ENCODE peak calls at places on chromosomes 7 and 10, in nine cellular contexts. One of them, this sample, is unnamed.

GRCh38 chr7:19403691-19404090 is 258.5 kb upstream of the FERD3L start:
- DNase-seq in BE2C: no peak
- DNase-seq in T follicular helper cell: no peak
- DNase-seq in upper lobe of right lung: no peak
- DNase-seq in B cell: no peak
- DNase-seq in fibroblast of lung: no peak
- DNase-seq in EL: peak; percentile 14
- DNase-seq in AG10803: no peak
- DNase-seq in NCI-H1092 treated with DMSO at 0.1 percent for 48 hours: no peak
- DNase-seq in this sample: no peak

GRCh38 chr7:94922457-94922856 is 15.1 kb downstream of the PPP1R9A start:
- DNase-seq in BE2C: no peak
- DNase-seq in B cell: no peak
- DNase-seq in EL: no peak
- DNase-seq in fibroblast of lung: no peak
- DNase-seq in NCI-H1092 treated with DMSO at 0.1 percent for 48 hours: no peak
- DNase-seq in T follicular helper cell: no peak
- DNase-seq in AG10803: no peak
- DNase-seq in upper lobe of right lung: no peak
- DNase-seq in this sample: no peak

GRCh38 chr7:124662937-124663336 is 102.7 kb downstream of the GPR37 start:
- DNase-seq in B cell: no peak
- DNase-seq in NCI-H1092 treated with DMSO at 0.1 percent for 48 hours: no peak
- DNase-seq in T follicular helper cell: no peak
- DNase-seq in fibroblast of lung: no peak
- DNase-seq in BE2C: no peak
- DNase-seq in upper lobe of right lung: no peak
- DNase-seq in EL: no peak
- DNase-seq in AG10803: no peak
- DNase-seq in this sample: no peak

GRCh38 chr7:137642467-137642866 is 204.3 kb downstream of the DGKI start:
- DNase-seq in BE2C: no peak
- DNase-seq in fibroblast of lung: peak; percentile 73
- DNase-seq in B cell: no peak
- DNase-seq in T follicular helper cell: no peak
- DNase-seq in EL: peak; percentile 87
- DNase-seq in AG10803: peak; percentile 84
- DNase-seq in NCI-H1092 treated with DMSO at 0.1 percent for 48 hours: no peak
- DNase-seq in upper lobe of right lung: no peak
- DNase-seq in this sample: no peak

GRCh38 chr7:23044581-23044980 is 30.7 kb upstream of the HYCC1 start:
- DNase-seq in AG10803: no peak
- DNase-seq in BE2C: no peak
- DNase-seq in upper lobe of right lung: no peak
- DNase-seq in EL: no peak
- DNase-seq in fibroblast of lung: no peak
- DNase-seq in B cell: no peak
- DNase-seq in T follicular helper cell: no peak
- DNase-seq in NCI-H1092 treated with DMSO at 0.1 percent for 48 hours: no peak
- DNase-seq in this sample: no peak

GRCh38 chr10:118948784-118949183 is 80.7 kb upstream of the NANOS1 start:
- DNase-seq in fibroblast of lung: no peak
- DNase-seq in EL: no peak
- DNase-seq in upper lobe of right lung: no peak
- DNase-seq in AG10803: no peak
- DNase-seq in T follicular helper cell: no peak
- DNase-seq in B cell: no peak
- DNase-seq in BE2C: no peak
- DNase-seq in NCI-H1092 treated with DMSO at 0.1 percent for 48 hours: no peak
- DNase-seq in this sample: no peak

GRCh38 chr7:30285067-30285530 is 702 bp downstream of the ZNRF2 start:
- DNase-seq in AG10803: peak; percentile 35
- DNase-seq in BE2C: peak; percentile 46
- DNase-seq in upper lobe of right lung: no peak
- DNase-seq in T follicular helper cell: peak; percentile 14
- DNase-seq in EL: no peak
- DNase-seq in fibroblast of lung: peak; percentile 40
- DNase-seq in NCI-H1092 treated with DMSO at 0.1 percent for 48 hours: peak; percentile 58
- DNase-seq in B cell: peak; percentile 72
- DNase-seq in this sample: peak; percentile 55

GRCh38 chr7:44050121-44050914 is 5.8 kb downstream of the DBNL start:
- DNase-seq in fibroblast of lung: no peak
- DNase-seq in upper lobe of right lung: peak; percentile 51
- DNase-seq in T follicular helper cell: no peak
- DNase-seq in BE2C: no peak
- DNase-seq in EL: no peak
- DNase-seq in NCI-H1092 treated with DMSO at 0.1 percent for 48 hours: no peak
- DNase-seq in AG10803: no peak
- DNase-seq in B cell: no peak
- DNase-seq in this sample: no peak

GRCh38 chr7:157846281-157846680 is 509.5 kb downstream of the DNAJB6 start:
- DNase-seq in EL: no peak
- DNase-seq in NCI-H1092 treated with DMSO at 0.1 percent for 48 hours: no peak
- DNase-seq in B cell: peak; percentile 6
- DNase-seq in T follicular helper cell: no peak
- DNase-seq in upper lobe of right lung: peak; percentile 23
- DNase-seq in AG10803: no peak
- DNase-seq in BE2C: no peak
- DNase-seq in fibroblast of lung: no peak
- DNase-seq in this sample: no peak

GRCh38 chr10:96614515-96614914 is 27.7 kb upstream of the TM9SF3 start:
- DNase-seq in AG10803: peak; percentile 91
- DNase-seq in T follicular helper cell: no peak
- DNase-seq in upper lobe of right lung: no peak
- DNase-seq in BE2C: peak; percentile 79
- DNase-seq in B cell: no peak
- DNase-seq in EL: peak; percentile 96
- DNase-seq in fibroblast of lung: peak; percentile 94
- DNase-seq in NCI-H1092 treated with DMSO at 0.1 percent for 48 hours: peak; percentile 25
- DNase-seq in this sample: no peak

GRCh38 chr10:129800-130199 is 5.5 kb upstream of the ZMYND11 start:
- DNase-seq in fibroblast of lung: no peak
- DNase-seq in EL: no peak
- DNase-seq in AG10803: peak; percentile 61
- DNase-seq in upper lobe of right lung: no peak
- DNase-seq in BE2C: no peak
- DNase-seq in NCI-H1092 treated with DMSO at 0.1 percent for 48 hours: no peak
- DNase-seq in B cell: no peak
- DNase-seq in T follicular helper cell: no peak
- DNase-seq in this sample: no peak

GRCh38 chr10:42943025-42943818 is 133.6 kb upstream of the RET start:
- DNase-seq in AG10803: no peak
- DNase-seq in fibroblast of lung: no peak
- DNase-seq in BE2C: no peak
- DNase-seq in upper lobe of right lung: peak; percentile 48
- DNase-seq in B cell: no peak
- DNase-seq in NCI-H1092 treated with DMSO at 0.1 percent for 48 hours: no peak
- DNase-seq in EL: no peak
- DNase-seq in T follicular helper cell: no peak
- DNase-seq in this sample: no peak

GRCh38 chr10:99694171-99694570 is 34.9 kb downstream of the ENTPD7 start:
- DNase-seq in fibroblast of lung: peak; percentile 94
- DNase-seq in upper lobe of right lung: no peak
- DNase-seq in BE2C: no peak
- DNase-seq in AG10803: peak; percentile 92
- DNase-seq in B cell: no peak
- DNase-seq in NCI-H1092 treated with DMSO at 0.1 percent for 48 hours: no peak
- DNase-seq in T follicular helper cell: no peak
- DNase-seq in EL: peak; percentile 90
- DNase-seq in this sample: no peak

GRCh38 chr10:26946103-26946907 is 85.5 kb upstream of the ABI1 start:
- DNase-seq in upper lobe of right lung: peak; percentile 59
- DNase-seq in fibroblast of lung: no peak
- DNase-seq in T follicular helper cell: no peak
- DNase-seq in BE2C: peak; percentile 60
- DNase-seq in AG10803: no peak
- DNase-seq in EL: no peak
- DNase-seq in B cell: no peak
- DNase-seq in NCI-H1092 treated with DMSO at 0.1 percent for 48 hours: no peak
- DNase-seq in this sample: no peak

GRCh38 chr7:20083781-20084180 is 133.4 kb downstream of the MACC1 start:
- DNase-seq in fibroblast of lung: peak; percentile 40
- DNase-seq in BE2C: peak; percentile 15
- DNase-seq in upper lobe of right lung: no peak
- DNase-seq in EL: peak; percentile 85
- DNase-seq in AG10803: peak; percentile 83
- DNase-seq in B cell: no peak
- DNase-seq in T follicular helper cell: no peak
- DNase-seq in NCI-H1092 treated with DMSO at 0.1 percent for 48 hours: no peak
- DNase-seq in this sample: peak; percentile 4

GRCh38 chr7:120486164-120486563 is 213.2 kb downstream of the KCND2 start:
- DNase-seq in T follicular helper cell: no peak
- DNase-seq in BE2C: no peak
- DNase-seq in NCI-H1092 treated with DMSO at 0.1 percent for 48 hours: no peak
- DNase-seq in EL: no peak
- DNase-seq in fibroblast of lung: peak; percentile 20
- DNase-seq in upper lobe of right lung: no peak
- DNase-seq in AG10803: no peak
- DNase-seq in B cell: no peak
- DNase-seq in this sample: no peak

GRCh38 chr10:102919237-102919959 is 1.3 kb downstream of the CNNM2 start:
- DNase-seq in BE2C: peak; percentile 40
- DNase-seq in fibroblast of lung: peak; percentile 19
- DNase-seq in NCI-H1092 treated with DMSO at 0.1 percent for 48 hours: no peak
- DNase-seq in EL: peak; percentile 5
- DNase-seq in AG10803: peak; percentile 30
- DNase-seq in T follicular helper cell: no peak
- DNase-seq in upper lobe of right lung: peak; percentile 71
- DNase-seq in B cell: no peak
- DNase-seq in this sample: peak; percentile 20

GRCh38 chr10:7320072-7320471 is 90.8 kb downstream of the SFMBT2 start:
- DNase-seq in EL: no peak
- DNase-seq in fibroblast of lung: peak; percentile 37
- DNase-seq in NCI-H1092 treated with DMSO at 0.1 percent for 48 hours: no peak
- DNase-seq in AG10803: no peak
- DNase-seq in BE2C: no peak
- DNase-seq in B cell: no peak
- DNase-seq in upper lobe of right lung: no peak
- DNase-seq in T follicular helper cell: no peak
- DNase-seq in this sample: no peak

GRCh38 chr10:114694735-114695134 is 36.7 kb upstream of the ABLIM1 start:
- DNase-seq in upper lobe of right lung: no peak
- DNase-seq in EL: peak; percentile 35
- DNase-seq in NCI-H1092 treated with DMSO at 0.1 percent for 48 hours: peak; percentile 37
- DNase-seq in fibroblast of lung: no peak
- DNase-seq in BE2C: peak; percentile 48
- DNase-seq in AG10803: no peak
- DNase-seq in T follicular helper cell: no peak
- DNase-seq in B cell: peak; percentile 32
- DNase-seq in this sample: peak; percentile 51

GRCh38 chr7:32785365-32785764 is 106.2 kb downstream of the KBTBD2 start:
- DNase-seq in T follicular helper cell: no peak
- DNase-seq in AG10803: no peak
- DNase-seq in B cell: no peak
- DNase-seq in EL: no peak
- DNase-seq in upper lobe of right lung: no peak
- DNase-seq in BE2C: no peak
- DNase-seq in NCI-H1092 treated with DMSO at 0.1 percent for 48 hours: no peak
- DNase-seq in fibroblast of lung: no peak
- DNase-seq in this sample: no peak

GRCh38 chr10:86336341-86336740 is 30.3 kb downstream of the GRID1 start:
- DNase-seq in B cell: no peak
- DNase-seq in upper lobe of right lung: peak; percentile 21
- DNase-seq in fibroblast of lung: no peak
- DNase-seq in EL: no peak
- DNase-seq in BE2C: no peak
- DNase-seq in AG10803: no peak
- DNase-seq in NCI-H1092 treated with DMSO at 0.1 percent for 48 hours: no peak
- DNase-seq in T follicular helper cell: no peak
- DNase-seq in this sample: no peak

GRCh38 chr7:31049001-31049765 is 2.9 kb upstream of the ADCYAP1R1 start:
- DNase-seq in AG10803: no peak
- DNase-seq in EL: no peak
- DNase-seq in NCI-H1092 treated with DMSO at 0.1 percent for 48 hours: peak; percentile 12
- DNase-seq in fibroblast of lung: no peak
- DNase-seq in T follicular helper cell: no peak
- DNase-seq in BE2C: peak; percentile 84
- DNase-seq in upper lobe of right lung: no peak
- DNase-seq in B cell: no peak
- DNase-seq in this sample: no peak